ENCODE peak calls at places on chromosomes 13 and 19, in five cellular contexts. K, F, L, O and M are unnamed samples.

GRCh38 chr13:31706105-31706504 is 33.2 kb upstream of the RXFP2 start:
- DNase-seq in K (no peak), F (no peak), L (no peak), O (no peak), M (no peak)

GRCh38 chr13:21872795-21873194 is 201.9 kb downstream of the FGF9 start:
- DNase-seq in K (no peak), F (no peak), L (no peak), O (no peak), M (no peak)

GRCh38 chr19:15124572-15125231 is 17.5 kb downstream of the SYDE1 start:
- DNase-seq in K (peak; percentile 91), F (peak; percentile 6), L (no peak), O (no peak), M (no peak)

GRCh38 chr13:113187263-113187669 is 21.2 kb downstream of the PCID2 start:
- DNase-seq in K (peak; percentile 89), F (no peak), L (peak; percentile 90), O (peak; percentile 92), M (no peak)

GRCh38 chr19:37980419-37980975 is 73.5 kb downstream of the SIPA1L3 start:
- DNase-seq in K (no peak), F (no peak), L (peak; percentile 60), O (peak; percentile 64), M (no peak)

GRCh38 chr13:70034280-70034679 is 73.3 kb upstream of the ATXN8OS start:
- DNase-seq in K (no peak), F (no peak), L (no peak), O (no peak), M (no peak)

GRCh38 chr19:10228925-10229324 is 2.2 kb downstream of the S1PR2 start:
- DNase-seq in K (no peak), F (peak; percentile 46), L (no peak), O (no peak), M (peak; percentile 35)

GRCh38 chr13:97797553-97797952 is 155.9 kb upstream of the IPO5 start:
- DNase-seq in K (no peak), F (no peak), L (no peak), O (no peak), M (no peak)

GRCh38 chr19:18211683-18212082 is 7.8 kb upstream of the RAB3A start:
- DNase-seq in K (no peak), F (no peak), L (no peak), O (peak; percentile 32), M (no peak)

GRCh38 chr19:7692417-7693088 is 9.4 kb downstream of the FCER2 start:
- DNase-seq in K (no peak), F (peak; percentile 75), L (no peak), O (no peak), M (no peak)

GRCh38 chr19:17235618-17236413 is 9.8 kb downstream of the OCEL1 start:
- DNase-seq in K (peak; percentile 91), F (peak; percentile 67), L (peak; percentile 83), O (peak; percentile 92), M (peak; percentile 79)

GRCh38 chr13:34066344-34066743 is 248.4 kb downstream of the RFC3 start:
- DNase-seq in K (no peak), F (no peak), L (no peak), O (no peak), M (peak; percentile 13)

GRCh38 chr19:5827342-5827890 is 12.1 kb downstream of the FUT6 start:
- DNase-seq in K (no peak), F (no peak), L (no peak), O (no peak), M (no peak)

GRCh38 chr19:33684550-33685303 is 63.0 kb downstream of the CHST8 start:
- DNase-seq in K (peak; percentile 51), F (no peak), L (peak; percentile 39), O (peak; percentile 19), M (peak; percentile 42)

GRCh38 chr13:23578411-23579071 is 8.3 kb downstream of the TNFRSF19 start:
- DNase-seq in K (peak; percentile 90), F (peak; percentile 59), L (peak; percentile 83), O (peak; percentile 93), M (peak; percentile 94)

GRCh38 chr19:13149628-13150186 is 468 bp downstream of the STX10 start:
- DNase-seq in K (peak; percentile 83), F (no peak), L (peak; percentile 82), O (peak; percentile 82), M (peak; percentile 42)

GRCh38 chr13:31437975-31438374 is 238.2 kb downstream of the B3GLCT start:
- DNase-seq in K (no peak), F (no peak), L (no peak), O (no peak), M (no peak)

GRCh38 chr13:106532111-106532929 is 3.1 kb downstream of the EFNB2 start:
- DNase-seq in K (no peak), F (no peak), L (no peak), O (peak; percentile 17), M (no peak)

GRCh38 chr13:24693862-24694471 is 13.8 kb downstream of the ATP12A start:
- DNase-seq in K (no peak), F (peak; percentile 23), L (peak; percentile 44), O (no peak), M (peak; percentile 92)

GRCh38 chr13:24381539-24382265 is 72.3 kb downstream of the C1QTNF9 start:
- DNase-seq in K (no peak), F (no peak), L (no peak), O (no peak), M (no peak)

GRCh38 chr13:37700887-37701286 is 102.3 kb upstream of the POSTN start:
- DNase-seq in K (no peak), F (no peak), L (no peak), O (no peak), M (no peak)

GRCh38 chr13:49997935-49998334 is 1.1 kb downstream of the TRIM13 start:
- DNase-seq in K (no peak), F (no peak), L (no peak), O (no peak), M (no peak)

GRCh38 chr13:71320452-71320851 is 546.6 kb downstream of the DACH1 start:
- DNase-seq in K (no peak), F (no peak), L (no peak), O (no peak), M (peak; percentile 16)

GRCh38 chr13:113776231-113777125 is 17.5 kb downstream of the TMEM255B start:
- DNase-seq in K (no peak), F (no peak), L (no peak), O (no peak), M (peak; percentile 82)

GRCh38 chr19:5360003-5360820 is 19.6 kb upstream of the PTPRS start:
- DNase-seq in K (no peak), F (no peak), L (no peak), O (no peak), M (no peak)

GRCh38 chr19:17327654-17328516 is 6.8 kb downstream of the ANO8 start:
- DNase-seq in K (no peak), F (peak; percentile 48), L (no peak), O (peak; percentile 80), M (no peak)

GRCh38 chr19:17450264-17451075 is 2.0 kb upstream of the TMEM221 start:
- DNase-seq in K (no peak), F (no peak), L (no peak), O (no peak), M (no peak)

GRCh38 chr13:78826936-78827335 is 168.0 kb upstream of the OBI1 start:
- DNase-seq in K (no peak), F (no peak), L (no peak), O (no peak), M (no peak)

GRCh38 chr19:6532244-6532999 is 1.6 kb downstream of the TNFSF9 start:
- DNase-seq in K (no peak), F (no peak), L (no peak), O (no peak), M (no peak)

GRCh38 chr19:55584871-55585270 is 4.2 kb upstream of the ZNF579 start:
- DNase-seq in K (no peak), F (no peak), L (no peak), O (no peak), M (no peak)

GRCh38 chr19:51572908-51573307 is 1.8 kb downstream of the ZNF175 start:
- DNase-seq in K (no peak), F (no peak), L (no peak), O (no peak), M (no peak)

GRCh38 chr19:51571599-51571998 is 516 bp downstream of the ZNF175 start:
- DNase-seq in K (no peak), F (no peak), L (no peak), O (no peak), M (no peak)

GRCh38 chr19:51573331-51573730 is 2.2 kb downstream of the ZNF175 start:
- DNase-seq in K (no peak), F (no peak), L (no peak), O (no peak), M (no peak)

GRCh38 chr19:51570962-51571575 is at the start of gene ZNF175:
- DNase-seq in K (peak; percentile 92), F (peak; percentile 74), L (peak; percentile 97), O (peak; percentile 97), M (peak; percentile 93)

DNA sequence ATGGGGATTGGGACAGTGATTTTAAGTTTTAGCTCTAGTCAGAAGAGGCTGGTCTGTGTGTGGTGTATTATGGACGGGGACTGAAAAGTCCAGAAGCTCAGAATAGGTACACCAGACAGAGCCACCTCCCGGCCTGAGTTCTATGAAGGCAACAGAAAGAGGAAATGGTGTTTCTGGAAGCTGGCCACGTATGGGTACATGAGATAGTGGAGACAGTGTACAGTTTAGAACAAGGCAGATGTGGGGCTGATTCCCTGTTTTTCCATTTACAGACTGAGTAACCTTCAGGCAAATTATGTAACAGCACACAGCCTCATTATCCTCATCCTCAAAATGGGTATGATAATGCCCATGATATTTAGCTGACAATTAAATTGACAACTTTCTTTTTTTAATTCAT is 1.3 kb downstream of the ZNF175 start:
- DNase-seq in K (no peak), F (no peak), L (no peak), O (no peak), M (no peak)
- H3K4me3 ChIP-seq in K (peak overlapping the region; percentile 69), F (peak overlapping the region; percentile 82), L (peak overlapping the region; percentile 86), O (no peak overlapping the region), M (no peak overlapping the region)

GRCh38 chr19:41376998-41377365 is 649 bp downstream of the TMEM91 start:
- DNase-seq in K (no peak), F (no peak), L (no peak), O (no peak), M (no peak)
- H3K4me3 ChIP-seq in K (peak overlapping the region; percentile 70), F (peak overlapping the region; percentile 59), L (peak overlapping the region; percentile 61), O (peak overlapping the region; percentile 51), M (peak overlapping the region; percentile 66)

DNA sequence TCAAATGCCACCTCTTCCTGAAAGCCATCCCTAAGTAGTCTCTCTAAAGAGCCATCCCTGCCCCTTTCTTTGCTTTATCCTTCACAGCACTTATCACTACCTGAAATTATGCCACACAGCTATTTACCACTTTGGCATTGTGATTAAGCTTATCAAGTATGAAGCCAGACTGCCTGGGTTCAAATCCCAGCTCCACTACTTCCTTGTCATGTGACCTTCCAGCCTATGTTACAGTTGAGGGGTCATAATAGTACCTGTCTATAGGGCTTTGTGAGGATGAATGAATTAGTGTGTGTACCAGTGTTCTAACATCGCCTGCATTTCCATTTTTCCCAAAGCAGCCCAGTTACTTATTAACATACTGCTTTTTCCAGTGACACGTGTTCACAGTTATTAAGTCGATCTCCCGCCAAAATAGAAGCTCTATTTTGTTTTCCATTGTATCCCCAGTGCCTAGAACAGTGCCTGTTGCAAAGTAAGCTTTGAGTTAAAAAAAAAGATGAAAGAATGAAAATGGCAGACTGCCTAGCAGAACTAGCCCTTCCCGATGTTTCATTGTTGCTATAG is 32.8 kb downstream of the ZSWIM9 start:
- DNase-seq in K (no peak), F (no peak), L (no peak), O (no peak), M (no peak)
- H3K4me3 ChIP-seq in K (peak overlapping the region; percentile 81), F (peak overlapping the region; percentile 98), L (peak overlapping the region; percentile 63), O (peak overlapping the region; percentile 90), M (peak overlapping the region; percentile 93)

GRCh38 chr19:11587302-11587972 is 9.8 kb upstream of the ZNF627 start:
- DNase-seq in K (peak; percentile 83), F (peak; percentile 64), L (peak; percentile 86), O (peak; percentile 90), M (peak; percentile 76)

GRCh38 chr19:11594084-11594483 is 3.2 kb upstream of the ZNF627 start:
- DNase-seq in K (no peak), F (no peak), L (no peak), O (no peak), M (no peak)

GRCh38 chr19:11587973-11588631 is 9.2 kb upstream of the ZNF627 start:
- DNase-seq in K (no peak), F (no peak), L (no peak), O (no peak), M (peak; percentile 14)
- H3K4me3 ChIP-seq in K (no peak overlapping the region), F (no peak overlapping the region), L (no peak overlapping the region), O (no peak overlapping the region), M (no peak overlapping the region)